ENCODE peak calls at places on chromosome 11, in ten cellular contexts. One of them, this sample, is unnamed.

GRCh38 chr11:61004841-61005240 is 33.4 kb downstream of the CD6 start:
- DNase-seq in GM12892: no peak
- DNase-seq in fibroblast of lung: peak
- DNase-seq in neural crest cell: no peak
- DNase-seq in HEK293T: no peak
- DNase-seq in NCI-H526: no peak
- DNase-seq in heart right ventricle: no peak
- DNase-seq in SHP77: no peak
- DNase-seq in AG04449: no peak
- DNase-seq in GM23248: no peak
- DNase-seq in this sample: no peak

GRCh38 chr11:118620529-118621070 is 13.2 kb downstream of the PHLDB1 start:
- DNase-seq in GM23248: no peak
- DNase-seq in SHP77: peak
- DNase-seq in HEK293T: no peak
- DNase-seq in AG04449: no peak
- DNase-seq in GM12892: no peak
- DNase-seq in fibroblast of lung: peak
- DNase-seq in heart right ventricle: peak
- DNase-seq in NCI-H526: no peak
- DNase-seq in neural crest cell: no peak
- DNase-seq in this sample: no peak

GRCh38 chr11:67649634-67650540 is 643 bp downstream of the ACY3 start:
- DNase-seq in SHP77: no peak
- DNase-seq in fibroblast of lung: no peak
- DNase-seq in NCI-H526: peak
- DNase-seq in neural crest cell: no peak
- DNase-seq in GM12892: peak
- DNase-seq in GM23248: no peak
- DNase-seq in heart right ventricle: no peak
- DNase-seq in HEK293T: no peak
- DNase-seq in AG04449: no peak
- DNase-seq in this sample: no peak

GRCh38 chr11:17730608-17731462 is 3.7 kb upstream of the KCNC1 start:
- DNase-seq in HEK293T: peak
- DNase-seq in AG04449: peak
- DNase-seq in GM12892: peak
- DNase-seq in GM23248: peak
- DNase-seq in fibroblast of lung: peak
- DNase-seq in SHP77: peak
- DNase-seq in neural crest cell: peak
- DNase-seq in NCI-H526: peak
- DNase-seq in heart right ventricle: peak
- DNase-seq in this sample: peak

GRCh38 chr11:67410369-67410831 is 5.1 kb upstream of the CARNS1 start:
- DNase-seq in SHP77: no peak
- DNase-seq in AG04449: no peak
- DNase-seq in GM12892: no peak
- DNase-seq in neural crest cell: no peak
- DNase-seq in NCI-H526: no peak
- DNase-seq in heart right ventricle: no peak
- DNase-seq in fibroblast of lung: no peak
- DNase-seq in GM23248: no peak
- DNase-seq in HEK293T: no peak
- DNase-seq in this sample: no peak

GRCh38 chr11:59417023-59417422 is 9.2 kb downstream of the OR5A2 start:
- DNase-seq in NCI-H526: no peak
- DNase-seq in neural crest cell: no peak
- DNase-seq in HEK293T: no peak
- DNase-seq in SHP77: no peak
- DNase-seq in heart right ventricle: no peak
- DNase-seq in AG04449: no peak
- DNase-seq in fibroblast of lung: no peak
- DNase-seq in GM23248: no peak
- DNase-seq in GM12892: no peak
- DNase-seq in this sample: no peak

GRCh38 chr11:1033016-1033798 is 3.3 kb downstream of the MUC6 start:
- DNase-seq in GM23248: no peak
- DNase-seq in NCI-H526: no peak
- DNase-seq in AG04449: no peak
- DNase-seq in HEK293T: no peak
- DNase-seq in neural crest cell: no peak
- DNase-seq in SHP77: no peak
- DNase-seq in fibroblast of lung: no peak
- DNase-seq in GM12892: no peak
- DNase-seq in heart right ventricle: no peak
- DNase-seq in this sample: no peak

GRCh38 chr11:34114471-34114870 is 9.0 kb downstream of the NAT10 start:
- DNase-seq in HEK293T: no peak
- DNase-seq in AG04449: no peak
- DNase-seq in heart right ventricle: no peak
- DNase-seq in NCI-H526: no peak
- DNase-seq in fibroblast of lung: no peak
- DNase-seq in SHP77: no peak
- DNase-seq in GM12892: no peak
- DNase-seq in GM23248: no peak
- DNase-seq in neural crest cell: no peak
- DNase-seq in this sample: no peak

GRCh38 chr11:81255905-81256304 is 1477.8 kb downstream of the FAM181B start:
- DNase-seq in neural crest cell: no peak
- DNase-seq in heart right ventricle: no peak
- DNase-seq in SHP77: no peak
- DNase-seq in AG04449: no peak
- DNase-seq in GM23248: no peak
- DNase-seq in fibroblast of lung: peak
- DNase-seq in HEK293T: no peak
- DNase-seq in NCI-H526: peak
- DNase-seq in GM12892: no peak
- DNase-seq in this sample: no peak

GRCh38 chr11:68979931-68980775 is 633 bp downstream of the MRGPRD start:
- DNase-seq in HEK293T: no peak
- DNase-seq in SHP77: no peak
- DNase-seq in fibroblast of lung: no peak
- DNase-seq in NCI-H526: no peak
- DNase-seq in neural crest cell: no peak
- DNase-seq in AG04449: no peak
- DNase-seq in heart right ventricle: no peak
- DNase-seq in GM23248: no peak
- DNase-seq in GM12892: no peak
- DNase-seq in this sample: no peak

GRCh38 chr11:122910775-122911174 is 28.2 kb downstream of the JHY start:
- DNase-seq in GM23248: peak
- DNase-seq in GM12892: no peak
- DNase-seq in NCI-H526: peak
- DNase-seq in neural crest cell: no peak
- DNase-seq in SHP77: no peak
- DNase-seq in HEK293T: no peak
- DNase-seq in AG04449: no peak
- DNase-seq in heart right ventricle: no peak
- DNase-seq in fibroblast of lung: peak
- DNase-seq in this sample: no peak

GRCh38 chr11:118930152-118930712 is 4.5 kb upstream of the BCL9L start:
- DNase-seq in GM23248: peak
- DNase-seq in NCI-H526: peak
- DNase-seq in HEK293T: peak
- DNase-seq in neural crest cell: peak
- DNase-seq in heart right ventricle: peak
- DNase-seq in SHP77: peak
- DNase-seq in GM12892: peak
- DNase-seq in fibroblast of lung: peak
- DNase-seq in AG04449: no peak
- DNase-seq in this sample: peak

GRCh38 chr11:67572747-67573419 is 10.7 kb upstream of the GSTP1 start:
- DNase-seq in neural crest cell: peak
- DNase-seq in heart right ventricle: peak
- DNase-seq in GM12892: no peak
- DNase-seq in AG04449: no peak
- DNase-seq in HEK293T: no peak
- DNase-seq in NCI-H526: peak
- DNase-seq in SHP77: peak
- DNase-seq in GM23248: peak
- DNase-seq in fibroblast of lung: peak
- DNase-seq in this sample: peak

GRCh38 chr11:106276859-106277436 is 199.5 kb downstream of the AASDHPPT start:
- DNase-seq in neural crest cell: no peak
- DNase-seq in fibroblast of lung: peak
- DNase-seq in NCI-H526: peak
- DNase-seq in AG04449: no peak
- DNase-seq in HEK293T: no peak
- DNase-seq in GM12892: no peak
- DNase-seq in GM23248: no peak
- DNase-seq in SHP77: no peak
- DNase-seq in heart right ventricle: no peak
- DNase-seq in this sample: no peak

GRCh38 chr11:123000721-123001120 is 19.1 kb upstream of the BSX start:
- DNase-seq in HEK293T: no peak
- DNase-seq in SHP77: no peak
- DNase-seq in GM23248: peak
- DNase-seq in fibroblast of lung: no peak
- DNase-seq in NCI-H526: no peak
- DNase-seq in heart right ventricle: no peak
- DNase-seq in GM12892: no peak
- DNase-seq in AG04449: no peak
- DNase-seq in neural crest cell: no peak
- DNase-seq in this sample: no peak

GRCh38 chr11:130518164-130518563 is 69.7 kb downstream of the ADAMTS15 start:
- DNase-seq in NCI-H526: no peak
- DNase-seq in GM12892: no peak
- DNase-seq in neural crest cell: no peak
- DNase-seq in SHP77: no peak
- DNase-seq in HEK293T: no peak
- DNase-seq in fibroblast of lung: no peak
- DNase-seq in AG04449: no peak
- DNase-seq in heart right ventricle: no peak
- DNase-seq in GM23248: no peak
- DNase-seq in this sample: no peak

GRCh38 chr11:116913000-116913399 is 75.6 kb upstream of the APOA1 start:
- DNase-seq in neural crest cell: no peak
- DNase-seq in SHP77: no peak
- DNase-seq in GM23248: peak
- DNase-seq in fibroblast of lung: peak
- DNase-seq in NCI-H526: no peak
- DNase-seq in GM12892: no peak
- DNase-seq in HEK293T: no peak
- DNase-seq in heart right ventricle: no peak
- DNase-seq in AG04449: peak
- DNase-seq in this sample: no peak

GRCh38 chr11:19441288-19441687 is 200.5 kb upstream of the E2F8 start:
- DNase-seq in AG04449: no peak
- DNase-seq in SHP77: no peak
- DNase-seq in NCI-H526: no peak
- DNase-seq in GM23248: no peak
- DNase-seq in fibroblast of lung: no peak
- DNase-seq in heart right ventricle: no peak
- DNase-seq in neural crest cell: no peak
- DNase-seq in HEK293T: no peak
- DNase-seq in GM12892: no peak
- DNase-seq in this sample: no peak

GRCh38 chr11:9697766-9698165 is 33.9 kb downstream of the SWAP70 start:
- DNase-seq in SHP77: no peak
- DNase-seq in fibroblast of lung: no peak
- DNase-seq in GM23248: no peak
- DNase-seq in NCI-H526: no peak
- DNase-seq in neural crest cell: no peak
- DNase-seq in GM12892: no peak
- DNase-seq in HEK293T: no peak
- DNase-seq in AG04449: no peak
- DNase-seq in heart right ventricle: no peak
- DNase-seq in this sample: no peak

GRCh38 chr11:74949748-74950127 is 672 bp downstream of the SPCS2 start:
- DNase-seq in SHP77: no peak
- DNase-seq in neural crest cell: no peak
- DNase-seq in fibroblast of lung: peak
- DNase-seq in heart right ventricle: no peak
- DNase-seq in GM23248: peak
- DNase-seq in GM12892: no peak
- DNase-seq in NCI-H526: no peak
- DNase-seq in HEK293T: peak
- DNase-seq in AG04449: no peak
- DNase-seq in this sample: no peak

GRCh38 chr11:94449029-94449428 is 44.6 kb downstream of the MRE11 start:
- DNase-seq in GM12892: no peak
- DNase-seq in HEK293T: no peak
- DNase-seq in GM23248: peak
- DNase-seq in SHP77: no peak
- DNase-seq in AG04449: no peak
- DNase-seq in fibroblast of lung: no peak
- DNase-seq in neural crest cell: no peak
- DNase-seq in NCI-H526: no peak
- DNase-seq in heart right ventricle: no peak
- DNase-seq in this sample: no peak

GRCh38 chr11:112525844-112526590 is 265.4 kb upstream of the PLET1 start:
- DNase-seq in GM23248: peak
- DNase-seq in fibroblast of lung: no peak
- DNase-seq in NCI-H526: no peak
- DNase-seq in SHP77: no peak
- DNase-seq in heart right ventricle: no peak
- DNase-seq in AG04449: no peak
- DNase-seq in neural crest cell: no peak
- DNase-seq in HEK293T: no peak
- DNase-seq in GM12892: no peak
- DNase-seq in this sample: no peak